ENCODE peak calls at places on chromosomes 2 and 18, in nine cellular contexts. R is A172; I is vagina; H is NCI-H1092 treated with DMSO at 0.1 percent for 48 hours; Q is NCI-H446 treated with DMSO at 0.1 percent for 48 hours; V is amygdala; L is activated CD8-positive, alpha-beta memory T cell treated with anti-CD3 and anti-CD28 coated beads for 48 hours; Y is mesothelial cell of epicardium; A is ascending aorta. Z is an unnamed sample.

GRCh38 chr2:235852528-235852920 is 315.7 kb downstream of the GBX2 start:
- DNase-seq in V (no peak), I (no peak), H (no peak), R (no peak), L (no peak), Q (no peak), A (no peak), Y (no peak), Z (no peak)

GRCh38 chr2:43569921-43570320 is 25.9 kb downstream of the THADA start:
- DNase-seq in L (no peak), A (no peak), Y (no peak), V (no peak), Q (no peak), H (no peak), I (no peak), R (no peak), Z (no peak)

GRCh38 chr18:26429535-26429934 is 118.8 kb downstream of the KCTD1 start:
- DNase-seq in Q (no peak), V (no peak), I (no peak), L (no peak), H (no peak), R (peak), A (no peak), Y (no peak), Z (no peak)

GRCh38 chr2:223779877-223780276 is 57.5 kb downstream of the AP1S3 start:
- DNase-seq in L (no peak), R (peak), V (no peak), Y (no peak), H (no peak), A (no peak), I (no peak), Q (peak), Z (peak)

GRCh38 chr2:30113617-30114293 is 33.1 kb upstream of the YPEL5 start:
- DNase-seq in H (no peak), I (no peak), L (no peak), Q (no peak), Y (no peak), R (peak), V (no peak), A (peak), Z (no peak)

GRCh38 chr2:112626604-112627059 is 19.1 kb upstream of the SLC20A1 start:
- DNase-seq in R (peak), Y (peak), H (peak), I (no peak), V (peak), Q (peak), L (no peak), A (no peak), Z (peak)

GRCh38 chr2:48195168-48195567 is 288.9 kb upstream of the FBXO11 start:
- DNase-seq in A (no peak), R (no peak), H (no peak), L (no peak), V (no peak), I (no peak), Y (no peak), Q (no peak), Z (no peak)

GRCh38 chr2:99101697-99102096 is 39.8 kb upstream of the C2orf15 start:
- DNase-seq in V (no peak), I (no peak), R (no peak), Y (no peak), H (no peak), Q (no peak), A (no peak), L (no peak), Z (no peak)

GRCh38 chr2:40150206-40150765 is 301.6 kb downstream of the SLC8A1 start:
- DNase-seq in Q (no peak), V (no peak), Y (no peak), R (no peak), L (no peak), H (no peak), A (no peak), I (no peak), Z (no peak)

GRCh38 chr2:21067125-21067524 is 23.3 kb upstream of the APOB start:
- DNase-seq in Y (no peak), R (no peak), L (no peak), A (no peak), I (no peak), Q (no peak), V (no peak), H (no peak), Z (no peak)

Z was measured in GDM1.